ENCODE peak calls at places on chromosomes 3 and 15, in nine cellular contexts. U, Y, V, F, M, G, P, D and R are unnamed samples.
A peak's percentile ranks its signal among the peaks of the same experiment; 100 is the strongest.

GRCh38 chr15:41873711-41874110 is 20.1 kb downstream of the SPTBN5 start:
- DNase-seq in D (no peak), F (no peak), Y (no peak), M (no peak), G (no peak), U (no peak), V (no peak), P (no peak), R (no peak)

GRCh38 chr3:133570139-133570936 is 3.1 kb upstream of the CDV3 start:
- DNase-seq in F (no peak), U (peak; percentile 53), P (peak; percentile 87), Y (peak; percentile 96), G (no peak), V (no peak), M (no peak), D (peak; percentile 97), R (peak; percentile 92)

GRCh38 chr3:24674261-24674660 is 179.6 kb upstream of the THRB start:
- DNase-seq in G (no peak), Y (no peak), V (no peak), M (no peak), D (no peak), U (no peak), P (no peak), F (no peak), R (no peak)

GRCh38 chr3:152352559-152352958 is 83.8 kb downstream of the MBNL1 start:
- DNase-seq in M (no peak), D (no peak), V (no peak), Y (peak; percentile 76), U (no peak), G (no peak), F (no peak), P (no peak), R (no peak)

GRCh38 chr3:72396899-72397298 is 451.3 kb downstream of the SHQ1 start:
- DNase-seq in M (no peak), D (no peak), V (no peak), Y (no peak), P (no peak), G (no peak), F (no peak), U (no peak), R (no peak)

GRCh38 chr15:62482715-62483429 is 317.8 kb upstream of the C2CD4B start:
- DNase-seq in F (no peak), M (no peak), P (peak; percentile 32), U (peak; percentile 30), G (peak; percentile 4), D (no peak), Y (peak; percentile 37), V (no peak), R (peak; percentile 31)

GRCh38 chr3:13338231-13338630 is 81.9 kb downstream of the NUP210 start:
- DNase-seq in F (no peak), V (no peak), G (peak; percentile 25), U (no peak), M (no peak), Y (peak; percentile 3), P (no peak), D (no peak), R (peak; percentile 15)

GRCh38 chr3:104952160-104952559 is 414.5 kb upstream of the ALCAM start:
- DNase-seq in P (no peak), V (no peak), M (no peak), D (no peak), F (no peak), G (no peak), U (no peak), Y (no peak), R (no peak)

GRCh38 chr15:47301481-47301880 is 415.8 kb upstream of the SEMA6D start:
- DNase-seq in M (no peak), D (no peak), P (no peak), V (no peak), Y (no peak), U (no peak), G (no peak), F (no peak), R (no peak)

GRCh38 chr15:83123529-83123928 is 16.1 kb downstream of the TM6SF1 start:
- DNase-seq in Y (no peak), F (no peak), D (no peak), G (no peak), U (no peak), V (no peak), P (no peak), M (no peak), R (no peak)

GRCh38 chr3:136305879-136306278 is 55.7 kb downstream of the PCCB start:
- DNase-seq in P (peak; percentile 34), D (peak; percentile 36), M (no peak), Y (peak; percentile 70), G (peak; percentile 45), F (no peak), U (peak; percentile 33), V (no peak), R (no peak)

GRCh38 chr3:151843275-151843674 is 29.4 kb downstream of the AADAC start:
- DNase-seq in P (peak; percentile 12), U (no peak), M (no peak), F (no peak), D (no peak), Y (no peak), G (no peak), V (no peak), R (no peak)

GRCh38 chr15:84946772-84947489 is 34.7 kb upstream of the PDE8A start:
- DNase-seq in D (no peak), G (no peak), V (no peak), F (no peak), Y (no peak), M (no peak), U (no peak), P (no peak), R (no peak)

GRCh38 chr3:100875239-100875638 is 118.0 kb downstream of the ABI3BP start:
- DNase-seq in M (no peak), V (no peak), Y (peak; percentile 67), P (peak; percentile 68), D (no peak), U (peak; percentile 10), G (peak; percentile 40), F (no peak), R (peak; percentile 9)

GRCh38 chr3:190972840-190973270 is 110.4 kb upstream of the GMNC start:
- DNase-seq in F (no peak), M (no peak), V (no peak), D (no peak), G (no peak), U (no peak), P (peak; percentile 45), Y (peak; percentile 48), R (no peak)